ENCODE peak calls at places on chromosomes 2 and 18, in eight cellular contexts. S, M, D, Q, U, W, V and Y are unnamed samples.

GRCh38 chr18:36078751-36079529 is 11.6 kb upstream of the RPRD1A start:
- DNase-seq in U (peak), D (no peak), M (no peak), W (no peak), V (no peak), Q (no peak), S (no peak), Y (no peak)

GRCh38 chr2:165874445-165875039 is 79.0 kb downstream of the TTC21B start:
- DNase-seq in U (peak), W (peak), V (no peak), M (peak), Q (peak), D (no peak), S (no peak), Y (no peak)

GRCh38 chr2:2791031-2791430 is 460.0 kb upstream of the MYT1L start:
- DNase-seq in D (no peak), W (no peak), S (peak), Q (no peak), M (no peak), V (no peak), U (no peak), Y (no peak)

GRCh38 chr2:5453648-5454390 is 238.4 kb upstream of the SOX11 start:
- DNase-seq in S (no peak), Q (peak), M (peak), W (no peak), V (no peak), D (no peak), U (peak), Y (no peak)

GRCh38 chr2:231490801-231491200 is 26.5 kb upstream of the NCL start:
- DNase-seq in M (no peak), U (no peak), D (no peak), Q (no peak), V (no peak), S (no peak), W (no peak), Y (no peak)

GRCh38 chr2:241225545-241225944 is 37.1 kb downstream of the ANO7 start:
- DNase-seq in D (no peak), W (no peak), M (no peak), V (no peak), S (no peak), Q (no peak), U (no peak), Y (no peak)

GRCh38 chr2:230873670-230874401 is 9.1 kb downstream of the ITM2C start:
- DNase-seq in D (peak), M (no peak), U (no peak), Q (no peak), W (no peak), S (peak), V (no peak), Y (no peak)

GRCh38 chr2:241739651-241740050 is 5.2 kb downstream of the D2HGDH start:
- DNase-seq in V (peak), Q (no peak), U (peak), M (peak), W (no peak), D (no peak), S (no peak), Y (no peak)

GRCh38 chr2:239283961-239284801 is 116.6 kb downstream of the HDAC4 start:
- DNase-seq in D (no peak), M (no peak), Q (no peak), V (no peak), S (peak), W (no peak), U (no peak), Y (peak)

GRCh38 chr2:119826370-119826961 is 66.7 kb downstream of the PTPN4 start:
- DNase-seq in S (no peak), U (peak), M (peak), W (peak), D (no peak), Q (no peak), V (no peak), Y (no peak)

GRCh38 chr2:119947535-119947934 is 65.3 kb upstream of the EPB41L5 start:
- DNase-seq in W (no peak), U (no peak), S (no peak), D (no peak), Q (no peak), V (no peak), M (no peak), Y (no peak)

GRCh38 chr18:11002277-11002676 is 147.1 kb downstream of the PIEZO2 start:
- DNase-seq in W (no peak), U (no peak), M (no peak), S (no peak), V (no peak), Q (no peak), D (no peak), Y (no peak)

GRCh38 chr2:225002656-225003045 is 39.6 kb downstream of the DOCK10 start:
- DNase-seq in V (no peak), M (no peak), Q (peak), U (no peak), W (no peak), D (no peak), S (no peak), Y (no peak)

GRCh38 chr2:155054712-155055111 is 356.2 kb downstream of the KCNJ3 start:
- DNase-seq in M (no peak), V (no peak), W (no peak), S (no peak), Q (no peak), D (no peak), U (no peak), Y (no peak)

GRCh38 chr2:188577231-188577630 is 285.6 kb downstream of the GULP1 start:
- DNase-seq in Q (no peak), D (no peak), V (no peak), U (no peak), W (no peak), S (no peak), M (no peak), Y (no peak)

GRCh38 chr2:111667542-111668273 is 216.3 kb downstream of the ANAPC1 start:
- DNase-seq in S (no peak), M (peak), D (peak), Q (peak), U (peak), V (peak), W (no peak), Y (no peak)

GRCh38 chr2:39871291-39871761 is 92.3 kb upstream of the THUMPD2 start:
- DNase-seq in V (peak), S (no peak), M (peak), D (peak), U (peak), W (no peak), Q (no peak), Y (no peak)

GRCh38 chr2:183063083-183063482 is 15.5 kb upstream of the DUSP19 start:
- DNase-seq in W (no peak), Q (no peak), M (peak), V (no peak), U (peak), S (no peak), D (no peak), Y (no peak)

GRCh38 chr2:170845343-170845742 is 28.7 kb downstream of the GAD1 start:
- DNase-seq in V (no peak), W (no peak), S (no peak), D (no peak), M (no peak), Q (no peak), U (no peak), Y (no peak)

GRCh38 chr2:68925298-68925885 is 27.3 kb downstream of the GKN2 start:
- DNase-seq in V (no peak), S (no peak), Q (no peak), U (peak), W (peak), M (peak), D (no peak), Y (no peak)

GRCh38 chr2:103167599-103167998 is 405.8 kb downstream of the TMEM182 start:
- DNase-seq in U (no peak), M (no peak), V (no peak), S (no peak), D (no peak), Q (no peak), W (no peak), Y (no peak)

GRCh38 chr2:10161961-10162441 is 39.5 kb downstream of the RRM2 start:
- DNase-seq in V (no peak), Q (no peak), S (no peak), M (no peak), D (no peak), U (peak), W (no peak), Y (no peak)

GRCh38 chr2:20381457-20381856 is 30.8 kb upstream of the PUM2 start:
- DNase-seq in W (no peak), U (peak), D (no peak), Q (no peak), V (peak), M (peak), S (no peak), Y (peak)

DNA sequence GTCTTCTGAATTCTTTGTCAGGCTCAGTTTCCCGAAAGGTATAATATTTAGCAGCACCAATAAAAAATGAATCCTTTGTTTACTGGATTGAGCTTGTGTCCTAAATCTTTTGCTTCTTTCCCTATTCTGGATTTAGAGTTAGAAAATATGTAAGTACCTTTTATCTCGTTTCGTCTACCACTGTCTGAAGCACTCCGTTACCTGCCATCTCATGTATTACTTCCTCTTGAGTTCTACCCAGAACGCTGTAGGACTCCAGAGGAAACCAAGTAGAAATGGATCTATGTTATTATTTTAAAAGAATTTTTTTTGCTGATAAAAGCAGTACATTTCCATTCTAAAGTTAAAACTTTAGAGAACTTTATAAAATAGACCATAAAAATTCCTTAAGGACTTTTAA is 13.5 kb downstream of the ANKRD12 start:
- DNase-seq in D (no peak), M (no peak), W (no peak), Q (no peak), U (no peak), S (no peak), V (no peak), Y (no peak)
- H3K4me3 ChIP-seq in D (no peak), M (no peak), W (peak), Q (no peak), U (no peak), S (no peak), V (no peak), Y (no peak)

DNA sequence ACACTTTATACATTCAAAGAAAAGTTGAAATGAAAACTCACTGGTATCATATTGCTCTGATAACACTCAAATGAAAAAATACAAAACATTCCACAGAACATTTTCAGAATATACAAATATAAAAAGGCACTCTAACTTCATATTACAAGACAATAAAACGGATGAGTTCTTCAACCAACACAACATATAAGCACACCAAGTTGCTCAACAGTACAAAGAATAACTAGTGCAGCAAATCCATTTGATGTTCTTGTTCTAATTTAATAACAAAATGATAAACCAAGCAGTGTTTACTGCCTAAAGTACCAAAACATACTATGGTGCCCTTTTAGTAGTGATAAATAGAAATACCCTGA is 60.8 kb upstream of the PGAP1 start:
- DNase-seq in D (no peak), W (no peak), Q (no peak), M (no peak), S (no peak), U (no peak), V (no peak), Y (no peak)
- H3K4me3 ChIP-seq in D (no peak), W (no peak), Q (no peak), M (no peak), S (no peak), U (no peak), V (peak), Y (no peak)

GRCh38 chr18:63306819-63307554 is 12.6 kb downstream of the BCL2 start:
- DNase-seq in S (no peak), M (no peak), U (no peak), D (no peak), Q (peak), W (no peak), V (no peak), Y (no peak)
- H3K4me3 ChIP-seq in S (no peak), M (no peak), U (no peak), D (no peak), Q (no peak), W (no peak), V (no peak), Y (no peak)

GRCh38 chr2:158994920-158995676 is 26.7 kb downstream of the TANC1 start:
- DNase-seq in D (no peak), S (no peak), M (no peak), V (no peak), W (no peak), Q (no peak), U (no peak), Y (no peak)
- H3K4me3 ChIP-seq in D (no peak), S (no peak), M (no peak), V (no peak), W (no peak), Q (no peak), U (no peak), Y (no peak)

GRCh38 chr2:101678379-101678778 is 19.1 kb upstream of the MAP4K4 start:
- DNase-seq in S (no peak), M (no peak), D (no peak), Q (no peak), U (no peak), W (no peak), V (no peak), Y (no peak)

GRCh38 chr2:101677657-101678056 is 19.9 kb upstream of the MAP4K4 start:
- DNase-seq in W (no peak), S (no peak), U (no peak), V (no peak), D (no peak), M (no peak), Q (no peak), Y (no peak)

GRCh38 chr2:101672047-101672446 is 25.5 kb upstream of the MAP4K4 start:
- DNase-seq in M (no peak), S (no peak), Q (no peak), V (no peak), U (no peak), D (no peak), W (no peak), Y (no peak)

GRCh38 chr2:101675512-101675911 is 22.0 kb upstream of the MAP4K4 start:
- DNase-seq in M (no peak), S (no peak), V (no peak), Q (no peak), D (no peak), U (no peak), W (no peak), Y (no peak)

DNA sequence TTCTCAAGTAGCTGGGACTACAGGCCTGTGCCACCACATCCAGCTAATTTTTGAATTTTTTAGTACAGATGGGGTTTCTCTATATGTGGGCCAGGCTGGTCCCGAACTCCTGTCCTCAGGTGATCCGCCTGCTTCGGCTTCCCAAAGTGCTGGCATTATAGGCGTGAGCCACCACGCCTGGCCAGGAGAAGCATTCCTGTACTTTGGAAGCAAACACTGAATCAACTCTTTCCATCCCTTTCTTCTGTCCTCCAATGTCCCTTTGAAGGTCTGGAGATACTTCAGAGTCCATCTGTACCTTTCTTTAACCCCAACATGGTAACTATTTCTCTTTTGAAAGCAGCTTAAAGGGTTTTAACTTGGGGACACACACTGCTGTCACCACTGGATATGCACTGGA is 23.6 kb upstream of the MAP4K4 start:
- DNase-seq in U (no peak), M (no peak), V (no peak), D (no peak), Q (no peak), S (no peak), W (no peak), Y (no peak)
- H3K4me3 ChIP-seq in U (no peak), M (no peak), V (no peak), D (no peak), Q (no peak), S (no peak), W (no peak), Y (no peak)

DNA sequence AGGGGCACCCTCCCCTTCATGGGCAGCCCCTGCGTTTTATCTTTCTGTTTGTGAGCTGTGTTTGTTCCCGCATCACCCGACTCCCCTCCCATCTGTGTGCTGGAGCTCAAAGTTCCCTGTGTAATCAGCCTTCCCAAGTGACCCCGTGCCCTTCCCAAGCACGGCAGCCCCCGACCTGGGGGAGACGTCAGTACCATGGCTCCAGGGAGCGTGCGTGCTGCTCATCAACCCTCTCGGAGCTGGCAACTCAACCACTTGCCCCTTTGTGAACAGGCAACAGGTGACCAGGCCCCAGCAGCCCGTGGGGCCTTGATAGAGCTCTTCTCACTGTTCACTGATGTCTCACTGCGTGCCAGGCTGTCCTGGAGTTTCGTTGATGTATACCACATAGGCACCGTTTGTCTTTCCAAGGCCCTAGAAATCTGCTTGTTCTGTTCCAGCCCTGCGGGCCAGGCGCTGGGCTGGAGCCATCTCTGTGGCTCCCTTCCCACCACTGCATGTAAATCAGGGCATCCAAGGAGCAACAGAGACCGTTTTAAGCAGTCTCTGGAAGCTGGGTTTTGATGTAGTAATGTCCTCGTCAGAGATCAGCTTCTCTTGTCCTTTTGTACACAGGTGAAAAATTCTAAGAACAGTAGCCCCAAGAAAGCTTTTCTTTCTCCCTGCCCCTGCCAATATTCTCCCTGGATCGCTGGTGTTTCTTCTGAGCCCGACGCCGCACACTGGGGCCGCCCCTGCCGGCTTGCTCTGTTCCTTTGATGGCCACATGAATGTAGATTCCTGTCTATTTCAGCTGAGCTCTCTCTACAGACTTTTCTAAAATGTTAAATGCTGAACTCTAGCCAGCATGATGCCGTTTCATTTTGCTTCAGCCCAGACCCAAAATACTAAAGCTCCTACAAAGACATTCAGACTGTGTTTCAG is 107.0 kb upstream of the PTPRM start:
- DNase-seq in V (no peak), S (no peak), D (no peak), U (no peak), M (no peak), Q (no peak), W (no peak), Y (no peak)
- H3K4me3 ChIP-seq in V (peak), S (peak), D (no peak), U (peak), M (no peak), Q (no peak), W (no peak), Y (peak)

DNA sequence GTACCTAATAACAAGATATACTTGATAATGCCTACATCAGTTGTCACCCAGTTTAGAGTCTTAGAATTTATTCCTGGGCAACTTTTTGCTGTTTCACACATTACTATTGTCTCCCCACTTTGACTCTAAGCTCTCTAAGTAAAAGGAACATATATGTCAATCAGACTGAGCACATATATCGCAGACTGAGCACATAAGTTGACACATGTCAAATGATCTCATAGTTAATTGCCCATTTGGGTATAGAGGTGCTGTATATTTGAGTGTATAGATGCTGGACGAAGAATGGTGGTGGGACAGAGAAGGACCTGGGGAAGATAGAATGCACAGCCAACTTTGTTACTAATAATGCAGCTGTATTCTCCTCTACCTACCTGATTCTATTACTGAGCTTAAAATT is 746.0 kb upstream of the CDH2 start:
- DNase-seq in S (no peak), V (no peak), U (no peak), W (no peak), D (no peak), Q (no peak), M (no peak), Y (no peak)
- H3K4me3 ChIP-seq in S (no peak), V (no peak), U (no peak), W (no peak), D (no peak), Q (no peak), M (no peak), Y (no peak)

GRCh38 chr2:180647651-180648050 is 332.8 kb upstream of the UBE2E3 start:
- DNase-seq in M (no peak), V (no peak), U (no peak), W (no peak), D (no peak), Q (no peak), S (no peak), Y (no peak)

GRCh38 chr2:180653481-180653880 is 326.9 kb upstream of the UBE2E3 start:
- DNase-seq in Q (no peak), U (no peak), V (no peak), S (no peak), M (no peak), D (no peak), W (no peak), Y (no peak)

GRCh38 chr2:180652794-180653193 is 327.6 kb upstream of the UBE2E3 start:
- DNase-seq in M (no peak), U (no peak), Q (no peak), W (no peak), D (no peak), S (no peak), V (no peak), Y (no peak)

GRCh38 chr2:180655393-180655792 is 325.0 kb upstream of the UBE2E3 start:
- DNase-seq in D (no peak), S (no peak), V (no peak), U (no peak), Q (no peak), W (no peak), M (peak), Y (no peak)

GRCh38 chr2:180651596-180651995 is 328.8 kb upstream of the UBE2E3 start:
- DNase-seq in M (no peak), Q (no peak), D (no peak), S (no peak), U (no peak), V (no peak), W (no peak), Y (no peak)
- H3K4me3 ChIP-seq in M (no peak), Q (no peak), D (no peak), S (no peak), U (no peak), V (no peak), W (no peak), Y (no peak)

GRCh38 chr18:22349317-22349898 is 68.3 kb downstream of the CTAGE1 start:
- DNase-seq in Q (no peak), S (peak), V (no peak), W (no peak), D (no peak), M (no peak), U (no peak), Y (peak)
- H3K4me3 ChIP-seq in Q (no peak), S (peak), V (no peak), W (no peak), D (no peak), M (peak), U (peak), Y (peak)